ENCODE peak calls at places on chromosome 2, in five cellular contexts. One of them, this sample, is unnamed.

GRCh38 chr2:135657806-135658582 is 83.7 kb upstream of the UBXN4 start:
- DNase-seq in CD4-positive, CD25-positive, alpha-beta regulatory T cell: peak; percentile 33
- DNase-seq in aorta: no peak
- DNase-seq in CD8-positive, alpha-beta memory T cell: peak; percentile 83
- DNase-seq in right atrium auricular region: no peak
- DNase-seq in this sample: no peak

GRCh38 chr2:206127656-206128055 is 31.6 kb downstream of the NDUFS1 start:
- DNase-seq in CD8-positive, alpha-beta memory T cell: no peak
- DNase-seq in CD4-positive, CD25-positive, alpha-beta regulatory T cell: no peak
- DNase-seq in aorta: no peak
- DNase-seq in right atrium auricular region: no peak
- DNase-seq in this sample: no peak

GRCh38 chr2:61889212-61889956 is 928 bp upstream of the CCT4 start:
- DNase-seq in right atrium auricular region: no peak
- DNase-seq in aorta: no peak
- DNase-seq in CD4-positive, CD25-positive, alpha-beta regulatory T cell: peak; percentile 5
- DNase-seq in CD8-positive, alpha-beta memory T cell: peak; percentile 7
- DNase-seq in this sample: no peak

GRCh38 chr2:109663721-109664120 is 49.6 kb downstream of the SOWAHC start:
- DNase-seq in CD4-positive, CD25-positive, alpha-beta regulatory T cell: no peak
- DNase-seq in CD8-positive, alpha-beta memory T cell: no peak
- DNase-seq in aorta: no peak
- DNase-seq in right atrium auricular region: peak; percentile 77
- DNase-seq in this sample: no peak

GRCh38 chr2:27088644-27089043 is 2.1 kb downstream of the KHK start:
- DNase-seq in aorta: no peak
- DNase-seq in CD4-positive, CD25-positive, alpha-beta regulatory T cell: no peak
- DNase-seq in CD8-positive, alpha-beta memory T cell: no peak
- DNase-seq in right atrium auricular region: no peak
- DNase-seq in this sample: peak; percentile 2

GRCh38 chr2:11667866-11668637 is 1.9 kb downstream of the NTSR2 start:
- DNase-seq in CD8-positive, alpha-beta memory T cell: no peak
- DNase-seq in CD4-positive, CD25-positive, alpha-beta regulatory T cell: no peak
- DNase-seq in aorta: no peak
- DNase-seq in right atrium auricular region: no peak
- DNase-seq in this sample: no peak

GRCh38 chr2:153106802-153107477 is 371.6 kb downstream of the RPRM start:
- DNase-seq in CD4-positive, CD25-positive, alpha-beta regulatory T cell: no peak
- DNase-seq in CD8-positive, alpha-beta memory T cell: no peak
- DNase-seq in aorta: no peak
- DNase-seq in right atrium auricular region: no peak
- DNase-seq in this sample: no peak

GRCh38 chr2:146523218-146523617 is 1321.6 kb upstream of the ACVR2A start:
- DNase-seq in CD8-positive, alpha-beta memory T cell: no peak
- DNase-seq in aorta: no peak
- DNase-seq in CD4-positive, CD25-positive, alpha-beta regulatory T cell: no peak
- DNase-seq in right atrium auricular region: no peak
- DNase-seq in this sample: no peak

GRCh38 chr2:128412181-128412871 is 93.7 kb upstream of the HS6ST1 start:
- DNase-seq in CD4-positive, CD25-positive, alpha-beta regulatory T cell: no peak
- DNase-seq in CD8-positive, alpha-beta memory T cell: no peak
- DNase-seq in aorta: peak; percentile 43
- DNase-seq in right atrium auricular region: peak; percentile 46
- DNase-seq in this sample: peak; percentile 37

GRCh38 chr2:222819722-222820333 is 41.0 kb upstream of the ACSL3 start:
- DNase-seq in CD8-positive, alpha-beta memory T cell: no peak
- DNase-seq in right atrium auricular region: no peak
- DNase-seq in aorta: no peak
- DNase-seq in CD4-positive, CD25-positive, alpha-beta regulatory T cell: no peak
- DNase-seq in this sample: no peak

DNA sequence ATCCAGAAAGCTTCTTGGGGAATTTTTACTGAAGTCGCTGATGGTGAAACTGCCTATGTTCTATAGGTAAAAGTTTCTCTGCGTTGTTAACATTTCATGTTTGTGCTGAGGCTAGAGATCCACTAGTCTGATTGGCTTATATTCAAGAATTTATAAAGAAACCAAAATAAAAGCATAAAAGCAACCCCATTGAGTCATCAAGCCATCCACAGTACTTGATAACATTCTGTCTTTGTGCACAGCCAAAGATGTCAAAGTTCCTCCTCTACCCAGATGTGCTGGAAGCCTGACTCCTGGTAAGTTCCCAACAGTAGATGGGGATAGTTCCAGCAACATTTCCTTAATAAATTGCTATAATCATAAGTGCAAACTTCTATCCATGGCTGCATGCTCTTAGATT is 107.8 kb downstream of the TANC1 start:
- DNase-seq in CD8-positive, alpha-beta memory T cell: no peak
- DNase-seq in right atrium auricular region: no peak
- DNase-seq in CD4-positive, CD25-positive, alpha-beta regulatory T cell: no peak
- DNase-seq in aorta: no peak
- DNase-seq in this sample: no peak
- H3K4me1 ChIP-seq in CD8-positive, alpha-beta memory T cell: no peaks in the 10 kb centered on the region
- H3K4me1 ChIP-seq in right atrium auricular region: no peaks in the 10 kb centered on the region
- H3K4me1 ChIP-seq in CD4-positive, CD25-positive, alpha-beta regulatory T cell: no peaks in the 10 kb centered on the region
- H3K4me1 ChIP-seq in aorta: peaks cover 2% of the 10 kb centered on the region
- H3K4me1 ChIP-seq in this sample: no peaks in the 10 kb centered on the region

GRCh38 chr2:119684553-119684952 is 5.6 kb downstream of the TMEM177 start:
- DNase-seq in aorta: no peak
- DNase-seq in CD8-positive, alpha-beta memory T cell: no peak
- DNase-seq in right atrium auricular region: no peak
- DNase-seq in CD4-positive, CD25-positive, alpha-beta regulatory T cell: no peak
- DNase-seq in this sample: no peak
- H3K27ac ChIP-seq in aorta: no peak overlapping the region
- H3K27ac ChIP-seq in CD8-positive, alpha-beta memory T cell: no peak overlapping the region
- H3K27ac ChIP-seq in right atrium auricular region: no peak overlapping the region
- H3K27ac ChIP-seq in CD4-positive, CD25-positive, alpha-beta regulatory T cell: no peak overlapping the region
- H3K27ac ChIP-seq in this sample: no peak overlapping the region

GRCh38 chr2:167196461-167197252 is 308.4 kb downstream of the XIRP2 start:
- DNase-seq in aorta: no peak
- DNase-seq in right atrium auricular region: no peak
- DNase-seq in CD4-positive, CD25-positive, alpha-beta regulatory T cell: no peak
- DNase-seq in CD8-positive, alpha-beta memory T cell: no peak
- DNase-seq in this sample: peak; percentile 19

GRCh38 chr2:167191588-167191987 is 303.3 kb downstream of the XIRP2 start:
- DNase-seq in CD8-positive, alpha-beta memory T cell: no peak
- DNase-seq in aorta: no peak
- DNase-seq in right atrium auricular region: no peak
- DNase-seq in CD4-positive, CD25-positive, alpha-beta regulatory T cell: no peak
- DNase-seq in this sample: no peak

GRCh38 chr2:167188596-167188967 is 300.3 kb downstream of the XIRP2 start:
- DNase-seq in CD4-positive, CD25-positive, alpha-beta regulatory T cell: no peak
- DNase-seq in right atrium auricular region: no peak
- DNase-seq in aorta: no peak
- DNase-seq in CD8-positive, alpha-beta memory T cell: no peak
- DNase-seq in this sample: peak; percentile 19

GRCh38 chr2:167190053-167190452 is 301.8 kb downstream of the XIRP2 start:
- DNase-seq in CD8-positive, alpha-beta memory T cell: no peak
- DNase-seq in right atrium auricular region: no peak
- DNase-seq in CD4-positive, CD25-positive, alpha-beta regulatory T cell: no peak
- DNase-seq in aorta: no peak
- DNase-seq in this sample: peak; percentile 42

DNA sequence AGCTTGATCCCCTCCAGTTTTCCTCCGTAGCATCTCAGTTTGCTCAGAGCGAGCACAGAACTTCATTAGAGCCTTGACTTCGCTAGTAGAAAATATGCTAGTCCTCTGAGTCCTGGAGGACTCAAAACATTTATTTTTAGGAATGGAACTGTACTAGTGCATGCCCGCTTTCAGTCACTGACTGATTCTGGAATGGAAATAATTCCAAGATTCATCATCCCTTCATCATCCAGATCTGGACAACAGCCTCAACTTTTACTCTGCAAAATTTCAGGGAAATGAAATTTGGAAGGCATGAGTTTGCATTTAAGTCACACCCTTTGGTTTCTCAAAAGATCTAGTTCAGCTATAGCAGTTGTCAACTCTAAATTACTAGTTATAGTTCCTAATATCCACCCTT is 304.6 kb downstream of the XIRP2 start:
- DNase-seq in aorta: no peak
- DNase-seq in right atrium auricular region: no peak
- DNase-seq in CD8-positive, alpha-beta memory T cell: no peak
- DNase-seq in CD4-positive, CD25-positive, alpha-beta regulatory T cell: no peak
- DNase-seq in this sample: no peak
- H3K4me1 ChIP-seq in aorta: peaks cover 4% of the 10 kb centered on the region
- H3K4me1 ChIP-seq in right atrium auricular region: no peaks in the 10 kb centered on the region
- H3K4me1 ChIP-seq in CD8-positive, alpha-beta memory T cell: no peaks in the 10 kb centered on the region
- H3K4me1 ChIP-seq in CD4-positive, CD25-positive, alpha-beta regulatory T cell: no peaks in the 10 kb centered on the region
- H3K4me1 ChIP-seq in this sample: peaks cover 16% of the 10 kb centered on the region

GRCh38 chr2:237300755-237301154 is 113.2 kb downstream of the COL6A3 start:
- DNase-seq in right atrium auricular region: no peak
- DNase-seq in CD4-positive, CD25-positive, alpha-beta regulatory T cell: no peak
- DNase-seq in aorta: no peak
- DNase-seq in CD8-positive, alpha-beta memory T cell: no peak
- DNase-seq in this sample: no peak
- H3K27ac ChIP-seq in right atrium auricular region: peak overlapping the region; percentile 12
- H3K27ac ChIP-seq in CD4-positive, CD25-positive, alpha-beta regulatory T cell: no peak overlapping the region
- H3K27ac ChIP-seq in aorta: no peak overlapping the region
- H3K27ac ChIP-seq in CD8-positive, alpha-beta memory T cell: no peak overlapping the region
- H3K27ac ChIP-seq in this sample: no peak overlapping the region

GRCh38 chr2:134206029-134206428 is 47.8 kb upstream of the MGAT5 start:
- DNase-seq in right atrium auricular region: no peak
- DNase-seq in CD8-positive, alpha-beta memory T cell: no peak
- DNase-seq in aorta: no peak
- DNase-seq in CD4-positive, CD25-positive, alpha-beta regulatory T cell: no peak
- DNase-seq in this sample: no peak
- H3K4me1 ChIP-seq in right atrium auricular region: no peaks in the 10 kb centered on the region
- H3K4me1 ChIP-seq in CD8-positive, alpha-beta memory T cell: peaks cover 34% of the 10 kb centered on the region
- H3K4me1 ChIP-seq in aorta: no peaks in the 10 kb centered on the region
- H3K4me1 ChIP-seq in CD4-positive, CD25-positive, alpha-beta regulatory T cell: peaks cover 36% of the 10 kb centered on the region
- H3K4me1 ChIP-seq in this sample: peaks cover 30% of the 10 kb centered on the region

This sample was measured in pancreas.